ENCODE peak calls at places on chromosomes 4 and X, in five cellular contexts. P is stomach, J is AG09309, R is RWPE1, E is heart left ventricle. Q is an unnamed sample.

GRCh38 chr4:133152801-133153526 is 3.9 kb downstream of the PCDH10 start:
- DNase-seq in P (no peak), J (no peak), R (no peak), E (no peak), Q (no peak)

GRCh38 chr4:124135409-124135813 is 577.1 kb downstream of the ANKRD50 start:
- DNase-seq in P (no peak), J (no peak), R (no peak), E (no peak), Q (no peak)

GRCh38 chr4:16686195-16686594 is 212.2 kb downstream of the LDB2 start:
- DNase-seq in P (no peak), J (peak), R (no peak), E (no peak), Q (no peak)

GRCh38 chrX:25175743-25176142 is 160.0 kb upstream of the ARX start:
- DNase-seq in P (no peak), J (no peak), R (no peak), E (no peak), Q (no peak)

GRCh38 chr4:48028654-48029053 is 12.1 kb downstream of the NIPAL1 start:
- DNase-seq in P (no peak), J (no peak), R (no peak), E (no peak), Q (no peak)

GRCh38 chr4:1417522-1418390 is 11.5 kb upstream of the NKX1-1 start:
- DNase-seq in P (peak), J (no peak), R (no peak), E (peak), Q (no peak)

GRCh38 chr4:131026771-131027170 is 1930.8 kb downstream of the C4orf33 start:
- DNase-seq in P (no peak), J (no peak), R (no peak), E (no peak), Q (no peak)

GRCh38 chrX:40152173-40152705 is 54.5 kb upstream of the BCOR start:
- DNase-seq in P (peak), J (no peak), R (no peak), E (peak), Q (no peak)

GRCh38 chrX:153765138-153766079 is 1.4 kb downstream of the PLXNB3 start:
- DNase-seq in P (no peak), J (no peak), R (no peak), E (no peak), Q (no peak)

GRCh38 chrX:143571521-143571920 is 54.2 kb upstream of the SPANXN3 start:
- DNase-seq in P (no peak), J (no peak), R (peak), E (no peak), Q (no peak)

GRCh38 chrX:69152398-69152797 is 12.9 kb downstream of the PJA1 start:
- DNase-seq in P (no peak), J (no peak), R (no peak), E (no peak), Q (peak)

GRCh38 chrX:136711147-136711546 is 63.2 kb downstream of the CD40LG start:
- DNase-seq in P (peak), J (no peak), R (no peak), E (peak), Q (no peak)

GRCh38 chrX:31580726-31581125 is 508.9 kb upstream of the FTHL17 start:
- DNase-seq in P (no peak), J (peak), R (peak), E (no peak), Q (no peak)

GRCh38 chr4:152351080-152351479 is 184.8 kb downstream of the FBXW7 start:
- DNase-seq in P (no peak), J (no peak), R (no peak), E (no peak), Q (no peak)

GRCh38 chr4:152346979-152347378 is 188.9 kb downstream of the FBXW7 start:
- DNase-seq in P (no peak), J (no peak), R (no peak), E (no peak), Q (no peak)

GRCh38 chr4:152352645-152353116 is 183.2 kb downstream of the FBXW7 start:
- DNase-seq in P (no peak), J (peak), R (peak), E (no peak), Q (peak)

GRCh38 chr4:152352215-152352614 is 183.7 kb downstream of the FBXW7 start:
- DNase-seq in P (no peak), J (no peak), R (no peak), E (no peak), Q (no peak)

GRCh38 chr4:152348670-152349069 is 187.2 kb downstream of the FBXW7 start:
- DNase-seq in P (no peak), J (no peak), R (no peak), E (no peak), Q (no peak)
- TF ChIP-seq CTCF in P (no peak), J (peak), R (peak), E (no peak), Q (no peak)

GRCh38 chr4:22129454-22130075 is 181.0 kb upstream of the KCNIP4 start:
- DNase-seq in P (no peak), J (peak), R (peak), E (no peak), Q (no peak)
- TF ChIP-seq CTCF in P (no peak), J (peak), R (no peak), E (peak), Q (no peak)

GRCh38 chr4:152937535-152938236 is 1.6 kb downstream of the FHDC1 start:
- DNase-seq in P (peak), J (no peak), R (peak), E (peak), Q (no peak)

GRCh38 chr4:152935661-152936445 is at the start of gene FHDC1:
- DNase-seq in P (peak), J (no peak), R (peak), E (no peak), Q (peak)

GRCh38 chr4:152937280-152937534 is 1.1 kb downstream of the FHDC1 start:
- DNase-seq in P (no peak), J (no peak), R (no peak), E (no peak), Q (no peak)

GRCh38 chr4:152936446-152937279 is 540 bp downstream of the FHDC1 start:
- DNase-seq in P (peak), J (no peak), R (peak), E (peak), Q (no peak)

GRCh38 chr4:152935138-152935537 is 985 bp upstream of the FHDC1 start:
- DNase-seq in P (peak), J (no peak), R (no peak), E (no peak), Q (no peak)
- TF ChIP-seq CTCF in P (no peak), J (no peak), R (no peak), E (no peak), Q (no peak)

GRCh38 chrX:101416691-101417090 is 8.7 kb downstream of the HNRNPH2 start:
- DNase-seq in P (no peak), J (no peak), R (no peak), E (no peak), Q (no peak)
- TF ChIP-seq CTCF in P (no peak), J (no peak), R (no peak), E (no peak), Q (no peak)

GRCh38 chr4:11954093-11954492 is 525.4 kb upstream of the HS3ST1 start:
- DNase-seq in P (no peak), J (no peak), R (peak), E (no peak), Q (no peak)
- TF ChIP-seq CTCF in P (no peak), J (no peak), R (peak), E (peak), Q (no peak)

GRCh38 chr4:177671387-177671786 is 229.2 kb upstream of the AGA start:
- DNase-seq in P (no peak), J (no peak), R (no peak), E (no peak), Q (no peak)

GRCh38 chr4:177671845-177672244 is 229.6 kb upstream of the AGA start:
- DNase-seq in P (no peak), J (no peak), R (no peak), E (no peak), Q (no peak)

GRCh38 chr4:177667687-177668086 is 225.4 kb upstream of the AGA start:
- DNase-seq in P (no peak), J (no peak), R (no peak), E (no peak), Q (no peak)
- TF ChIP-seq CTCF in P (no peak), J (peak), R (peak), E (no peak), Q (no peak)

GRCh38 chr4:91734682-91735081 is 569.1 kb upstream of the GRID2 start:
- DNase-seq in P (no peak), J (no peak), R (no peak), E (no peak), Q (no peak)
- TF ChIP-seq CTCF in P (no peak), J (no peak), R (no peak), E (no peak), Q (no peak)

GRCh38 chr4:81519856-81520255 is 48.1 kb upstream of the RASGEF1B start:
- DNase-seq in P (no peak), J (no peak), R (no peak), E (no peak), Q (no peak)

GRCh38 chr4:81519428-81519775 is 47.7 kb upstream of the RASGEF1B start:
- DNase-seq in P (no peak), J (no peak), R (no peak), E (no peak), Q (no peak)

GRCh38 chr4:81522711-81523110 is 51.0 kb upstream of the RASGEF1B start:
- DNase-seq in P (no peak), J (no peak), R (no peak), E (no peak), Q (no peak)

GRCh38 chr4:81523672-81524436 is 52.1 kb upstream of the RASGEF1B start:
- DNase-seq in P (no peak), J (no peak), R (no peak), E (no peak), Q (no peak)

GRCh38 chr4:81521708-81522107 is 50.0 kb upstream of the RASGEF1B start:
- DNase-seq in P (no peak), J (no peak), R (no peak), E (no peak), Q (no peak)
- TF ChIP-seq CTCF in P (no peak), J (no peak), R (no peak), E (no peak), Q (no peak)

GRCh38 chr4:98630804-98631454 is 27.5 kb downstream of the TSPAN5 start:
- DNase-seq in P (no peak), J (no peak), R (no peak), E (no peak), Q (no peak)
- TF ChIP-seq CTCF in P (no peak), J (no peak), R (no peak), E (no peak), Q (no peak)

Q was measured in mesothelial cell of epicardium.